ENCODE peak calls at places on chromosomes 1 and 21, in ten cellular contexts. R is colonic mucosa, H is left lung, K is mammary epithelial cell, G is fibroblast of lung, O is uterus, L is lower lobe of right lung, B is testis, S is cardiac muscle cell, I is left ventricle myocardium inferior. W is an unnamed sample. For H3K27me3 and H3K4me1, the result is how much of the 10 kb centered on the place peaks cover.

GRCh38 chr1:46687095-46687659 is 15.5 kb downstream of the TEX38 start:
- DNase-seq in R (peak), B (peak), O (peak), K (peak), G (peak), I (peak), H (no peak), L (peak), S (peak), W (no peak)

GRCh38 chr1:235108185-235108593 is 20.4 kb downstream of the TOMM20 start:
- DNase-seq in I (no peak), S (no peak), H (no peak), L (no peak), O (no peak), G (no peak), K (no peak), B (no peak), R (no peak), W (no peak)

GRCh38 chr1:228150021-228150457 is 309 bp downstream of the GJC2 start:
- DNase-seq in G (no peak), R (peak), O (no peak), I (no peak), L (no peak), B (no peak), K (no peak), S (no peak), H (peak), W (no peak)

GRCh38 chr1:53634571-53634979 is 104.4 kb downstream of the GLIS1 start:
- DNase-seq in K (no peak), R (no peak), I (no peak), O (no peak), S (no peak), G (no peak), L (no peak), H (no peak), B (no peak), W (no peak)

GRCh38 chr1:152646656-152647055 is 16.5 kb upstream of the LCE2D start:
- DNase-seq in G (no peak), H (no peak), K (no peak), R (no peak), L (no peak), B (no peak), I (no peak), S (no peak), O (no peak), W (no peak)

GRCh38 chr1:215682232-215682631 is 115.1 kb downstream of the KCTD3 start:
- DNase-seq in S (no peak), I (no peak), K (no peak), O (no peak), B (no peak), H (no peak), G (no peak), R (no peak), L (no peak), W (no peak)

GRCh38 chr21:41957991-41958766 is 4.4 kb upstream of the C2CD2 start:
- DNase-seq in L (no peak), R (peak), B (peak), S (peak), O (peak), I (peak), G (peak), K (peak), H (no peak), W (peak)

GRCh38 chr1:116375884-116376733 is 3.1 kb downstream of the ATP1A1 start:
- DNase-seq in I (peak), L (peak), R (peak), B (peak), G (peak), S (peak), K (peak), O (peak), H (peak), W (peak)

GRCh38 chr1:234617135-234617985 is 7.4 kb upstream of the IRF2BP2 start:
- DNase-seq in B (no peak), G (peak), H (no peak), O (no peak), I (no peak), L (no peak), K (peak), R (no peak), S (peak), W (peak)

GRCh38 chr1:4174291-4175200 is 274.5 kb upstream of the C1orf174 start:
- DNase-seq in H (no peak), I (no peak), K (no peak), L (no peak), G (no peak), S (no peak), R (no peak), B (no peak), O (no peak), W (no peak)

GRCh38 chr1:184270556-184270955 is 116.3 kb upstream of the C1orf21 start:
- DNase-seq in G (no peak), O (no peak), K (no peak), L (no peak), I (no peak), S (no peak), H (no peak), B (no peak), R (no peak), W (peak)

GRCh38 chr1:1432566-1432950 is 2.9 kb upstream of the VWA1 start:
- DNase-seq in G (no peak), R (no peak), O (no peak), S (no peak), H (no peak), I (no peak), K (no peak), L (no peak), B (no peak), W (no peak)

GRCh38 chr1:61746768-61747167 is 4.5 kb downstream of the PATJ start:
- DNase-seq in H (no peak), R (no peak), G (peak), S (peak), L (no peak), O (no peak), K (no peak), I (no peak), B (no peak), W (no peak)

GRCh38 chr1:224380003-224380402 is 23.3 kb downstream of the CNIH4 start:
- DNase-seq in S (peak), R (no peak), B (no peak), K (no peak), O (no peak), H (no peak), G (no peak), I (no peak), L (no peak), W (no peak)

GRCh38 chr1:172719694-172720138 is 60.8 kb downstream of the FASLG start:
- DNase-seq in B (no peak), R (no peak), L (no peak), G (peak), I (no peak), O (no peak), K (no peak), H (no peak), S (peak), W (no peak)

GRCh38 chr1:31625561-31626272 is 8.2 kb downstream of the HCRTR1 start:
- DNase-seq in O (no peak), H (no peak), S (peak), K (peak), B (no peak), L (no peak), I (no peak), R (no peak), G (peak), W (no peak)

GRCh38 chr1:19310720-19311502 is 1.0 kb downstream of the AKR7A2 start:
- DNase-seq in R (peak), L (no peak), O (no peak), K (no peak), G (no peak), H (no peak), S (peak), I (no peak), B (no peak), W (no peak)

GRCh38 chr1:205350626-205351235 is 6.0 kb downstream of the KLHDC8A start:
- DNase-seq in S (no peak), R (no peak), O (no peak), K (peak), I (no peak), H (no peak), B (no peak), G (no peak), L (no peak), W (no peak)

GRCh38 chr21:45347048-45347711 is 57.8 kb upstream of the COL18A1 start:
- DNase-seq in B (no peak), R (no peak), O (no peak), L (no peak), K (no peak), G (no peak), S (no peak), H (peak), I (no peak), W (no peak)

GRCh38 chr1:229506633-229507032 is 1.5 kb downstream of the NUP133 start:
- DNase-seq in S (no peak), I (no peak), H (no peak), G (no peak), K (no peak), L (no peak), O (no peak), R (no peak), B (no peak), W (no peak)

GRCh38 chr1:81803423-81804103 is 2.8 kb downstream of the ADGRL2 start:
- DNase-seq in I (no peak), L (no peak), O (no peak), S (peak), B (peak), R (peak), G (peak), K (peak), H (no peak), W (no peak)

GRCh38 chr1:161274874-161275273 is 16.3 kb downstream of the PCP4L1 start:
- DNase-seq in I (no peak), G (no peak), H (no peak), K (no peak), B (no peak), L (no peak), O (no peak), R (no peak), S (no peak), W (no peak)

GRCh38 chr1:205701405-205701804 is 21.1 kb upstream of the SLC45A3 start:
- DNase-seq in H (no peak), K (no peak), R (no peak), S (no peak), O (no peak), L (no peak), I (no peak), B (no peak), G (no peak), W (no peak)

GRCh38 chr1:50704126-50704525 is 255.9 kb downstream of the FAF1 start:
- DNase-seq in O (no peak), G (peak), I (no peak), S (peak), R (no peak), L (no peak), B (no peak), H (no peak), K (peak), W (peak)

GRCh38 chr1:164607351-164607750 is 48.4 kb downstream of the PBX1 start:
- DNase-seq in R (no peak), K (no peak), B (no peak), I (no peak), S (no peak), O (no peak), L (no peak), G (no peak), H (no peak), W (no peak)

GRCh38 chr1:46334030-46334384 is 6.6 kb upstream of the NSUN4 start:
- DNase-seq in R (no peak), S (no peak), G (no peak), B (no peak), O (no peak), H (no peak), K (no peak), I (no peak), L (no peak), W (no peak)

GRCh38 chr1:6475381-6476133 is 9.6 kb upstream of the TNFRSF25 start:
- DNase-seq in S (no peak), L (peak), K (peak), O (peak), R (peak), G (no peak), H (peak), I (peak), B (peak), W (peak)

GRCh38 chr1:216883518-216883917 is 160.3 kb upstream of the ESRRG start:
- DNase-seq in L (no peak), O (no peak), K (no peak), B (no peak), G (no peak), I (no peak), R (no peak), H (no peak), S (no peak), W (no peak)

GRCh38 chr21:44332383-44332782 is 6.8 kb downstream of the CFAP410 start:
- DNase-seq in K (no peak), B (no peak), I (no peak), H (peak), R (no peak), G (no peak), O (no peak), L (no peak), S (no peak), W (no peak)

DNA sequence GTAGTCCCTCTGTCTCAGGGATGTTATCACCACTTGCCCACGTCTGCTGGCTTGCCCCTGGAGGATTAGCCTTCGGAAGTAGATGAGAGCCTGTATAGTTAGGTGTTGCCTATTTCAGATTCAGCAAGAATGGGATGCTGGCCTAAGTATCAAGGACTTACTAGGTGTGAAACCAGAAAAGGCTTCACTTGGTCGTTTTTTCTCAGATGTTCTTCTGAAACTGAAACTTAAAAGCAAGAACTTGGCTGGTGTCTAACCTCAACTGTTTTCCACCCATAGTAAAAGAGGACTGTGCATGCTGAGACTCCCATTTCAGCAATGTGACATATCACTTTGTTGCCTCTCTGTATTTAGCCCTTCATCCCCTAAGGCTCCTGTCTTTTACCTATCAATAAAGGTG is 67.0 kb upstream of the LRRC53 start:
- DNase-seq in K (no peak), S (no peak), O (no peak), I (no peak), G (no peak), L (no peak), B (no peak), R (no peak), H (no peak), W (no peak)
- H3K4me3 ChIP-seq in K (no peak), S (no peak), O (no peak), I (no peak), G (no peak), L (no peak), B (no peak), R (no peak), H (no peak), W (no peak)

GRCh38 chr1:114235956-114236355 is 82.3 kb upstream of the SYT6 start:
- DNase-seq in B (no peak), O (no peak), R (peak), I (no peak), H (no peak), L (no peak), S (no peak), K (no peak), G (no peak), W (no peak)
- H3K27me3 ChIP-seq in B (under half), O (under half), R (under half), I (under half), H (under half), L (under half), S (under half), K (under half), G (under half), W (under half)

DNA sequence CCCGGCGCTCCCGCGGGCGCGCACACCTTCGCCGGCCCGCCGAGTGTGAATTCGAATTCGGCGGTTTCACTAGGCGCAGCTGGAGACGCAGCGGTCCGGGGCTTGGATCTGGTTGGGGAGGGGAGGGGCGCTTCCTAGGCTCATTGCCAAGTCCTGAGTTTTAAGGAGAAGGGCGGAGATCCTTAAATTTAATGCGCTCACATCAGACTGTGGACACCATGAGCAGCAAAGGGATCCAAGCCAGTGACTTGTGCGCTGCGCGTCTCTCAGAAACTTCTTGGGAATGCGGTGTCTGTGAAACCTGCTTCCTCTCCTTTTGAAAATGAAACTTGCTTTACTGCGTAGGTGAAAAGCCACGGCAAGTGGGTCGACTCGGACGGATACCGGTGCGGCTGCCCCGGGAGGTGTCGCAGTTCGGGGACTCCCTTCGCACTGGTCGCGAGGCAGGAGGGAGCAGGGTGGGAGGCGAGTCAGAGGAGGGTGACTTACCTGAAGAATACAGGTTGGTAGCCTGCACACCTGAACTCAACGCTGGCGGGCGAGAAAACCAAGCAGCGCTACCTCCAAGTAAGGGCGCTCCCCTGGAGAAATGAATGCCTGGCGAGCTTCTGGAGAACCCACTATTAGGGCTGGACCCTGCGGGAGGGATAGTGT is 887 bp downstream of the TENT5C start:
- DNase-seq in K (peak), H (peak), G (peak), I (no peak), S (peak), O (peak), L (peak), B (peak), R (peak), W (no peak)
- H3K4me1 ChIP-seq in K (under half), H (under half), G (under half), I (half or more), S (under half), O (under half), L (under half), B (under half), R (under half), W (under half)

DNA sequence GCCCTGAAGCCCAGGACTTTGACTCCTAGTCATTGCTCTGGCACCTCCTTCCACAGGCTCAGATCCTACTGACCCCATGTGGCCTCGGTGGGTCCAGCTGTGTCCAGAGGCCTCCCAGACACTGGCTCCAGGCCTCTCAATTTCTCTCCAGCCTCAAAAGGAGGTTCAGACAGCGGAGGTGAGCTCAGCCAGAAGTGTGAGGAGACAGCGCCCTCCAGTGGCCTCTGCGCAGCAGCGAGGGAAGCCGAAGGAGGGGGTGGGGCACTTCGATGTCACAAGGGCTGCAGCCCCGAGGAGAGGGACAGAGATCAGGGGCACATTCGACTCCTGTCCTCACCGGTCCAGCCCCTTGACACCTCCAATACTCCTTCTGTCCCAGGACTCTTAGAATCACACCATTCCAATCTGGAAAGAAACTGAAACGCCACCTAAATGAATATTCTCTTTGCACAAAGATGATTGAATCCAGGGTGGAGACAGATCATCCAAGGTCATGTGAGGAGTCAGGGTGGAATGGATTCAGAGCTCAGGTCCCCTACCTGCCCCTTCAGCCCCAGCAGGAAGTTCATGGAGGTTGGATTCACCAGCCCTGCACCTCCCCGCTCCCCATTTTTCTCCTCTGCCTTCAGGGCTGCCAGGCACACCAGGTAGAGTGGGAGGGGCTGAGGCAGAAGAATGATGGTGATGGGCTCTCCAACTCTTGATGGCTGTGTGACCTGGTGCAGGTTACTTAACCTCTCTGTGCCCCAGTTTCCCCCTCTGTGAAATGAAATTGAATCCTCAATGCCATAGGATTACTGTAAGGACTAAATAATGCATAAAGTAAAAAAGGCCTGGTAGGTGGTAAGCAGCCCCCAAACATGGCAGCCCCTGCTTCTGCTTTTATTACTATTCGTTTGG is 34.8 kb upstream of the ZBTB40 start:
- DNase-seq in L (peak), S (peak), O (peak), G (peak), B (peak), H (peak), R (peak), I (peak), K (peak), W (peak)
- H3K4me3 ChIP-seq in L (no peak), S (no peak), O (no peak), G (no peak), B (no peak), H (no peak), R (no peak), I (no peak), K (no peak), W (no peak)

GRCh38 chr21:37516998-37517397 is 150.4 kb downstream of the DYRK1A start:
- DNase-seq in S (no peak), R (no peak), O (no peak), K (no peak), H (no peak), G (no peak), L (no peak), I (no peak), B (no peak), W (no peak)
- H3K27me3 ChIP-seq in S (under half), R (under half), O (under half), K (under half), H (under half), G (under half), L (under half), I (under half), B (under half), W (under half)

DNA sequence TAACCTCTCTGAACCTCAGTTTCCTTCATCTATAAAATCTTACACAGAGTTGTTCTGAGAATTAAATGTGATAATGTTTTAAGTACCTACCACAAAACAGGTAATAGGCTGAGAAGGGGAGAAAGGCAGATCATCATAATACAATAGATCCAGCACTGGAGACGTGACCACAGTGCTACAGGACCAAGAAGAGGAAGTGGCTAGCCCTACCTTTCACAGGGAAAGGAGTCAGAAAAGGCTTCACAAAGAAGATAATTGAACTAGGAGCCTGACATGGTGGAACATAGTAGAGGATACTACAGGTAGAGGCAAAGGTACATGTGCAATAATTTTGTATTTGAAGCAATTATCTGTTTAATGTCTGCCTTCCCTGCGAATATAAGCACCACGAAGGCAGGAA is 45.1 kb downstream of the ERI3 start:
- DNase-seq in K (no peak), H (no peak), S (no peak), G (no peak), O (no peak), I (no peak), R (no peak), B (no peak), L (no peak), W (no peak)
- H3K4me1 ChIP-seq in K (under half), H (under half), S (under half), G (under half), O (under half), I (under half), R (under half), B (under half), L (under half), W (under half)